ENCODE peak calls at places on chromosomes 16 and 17, in seven cellular contexts. Q is LoVo; N is transverse colon; T is COR-L47; A is stimulated activated CD4-positive, alpha-beta T cell treated with anti-CD3 and anti-CD28 coated beads, Interleukin-2, amount 100 ng/mL, for 24 hours; I is fibroblast of lung; M is T follicular helper cell. D is an unnamed sample.

GRCh38 chr16:2090819-2091721 is 43.3 kb downstream of the TSC2 start:
- DNase-seq in Q (peak), N (peak), T (no peak), A (peak), I (peak), M (peak), D (peak)

GRCh38 chr16:16093625-16094332 is 129.5 kb downstream of the ABCC6 start:
- DNase-seq in Q (no peak), N (no peak), T (no peak), A (no peak), I (no peak), M (no peak), D (no peak)

GRCh38 chr17:29959658-29960337 is 18.4 kb downstream of the EFCAB5 start:
- DNase-seq in Q (no peak), N (no peak), T (no peak), A (no peak), I (peak), M (no peak), D (no peak)

GRCh38 chr17:28760987-28761562 is 17.3 kb downstream of the TRAF4 start:
- DNase-seq in Q (no peak), N (peak), T (peak), A (no peak), I (peak), M (no peak), D (peak)

GRCh38 chr17:1399679-1400512 is at the start of gene YWHAE:
- DNase-seq in Q (peak), N (peak), T (peak), A (peak), I (peak), M (peak), D (peak)

GRCh38 chr16:11916524-11917285 is 949 bp upstream of the GSPT1 start:
- DNase-seq in Q (peak), N (peak), T (no peak), A (no peak), I (peak), M (no peak), D (peak)

GRCh38 chr17:40345161-40346034 is 19.1 kb downstream of the GJD3 start:
- DNase-seq in Q (peak), N (peak), T (peak), A (peak), I (peak), M (no peak), D (peak)

GRCh38 chr17:44547625-44548297 is 9.5 kb upstream of the FZD2 start:
- DNase-seq in Q (no peak), N (peak), T (no peak), A (no peak), I (no peak), M (no peak), D (no peak)

GRCh38 chr16:82924075-82924854 is 297.5 kb downstream of the CDH13 start:
- DNase-seq in Q (peak), N (peak), T (no peak), A (no peak), I (peak), M (no peak), D (no peak)

GRCh38 chr17:69812240-69812837 is 262.7 kb upstream of the KCNJ16 start:
- DNase-seq in Q (no peak), N (no peak), T (no peak), A (no peak), I (peak), M (no peak), D (no peak)

GRCh38 chr16:77722315-77723107 is at the start of gene NUDT7:
- DNase-seq in Q (peak), N (peak), T (peak), A (peak), I (peak), M (peak), D (peak)

GRCh38 chr17:66951605-66951953 is 12.9 kb upstream of the CACNG4 start:
- DNase-seq in Q (peak), N (no peak), T (no peak), A (no peak), I (no peak), M (no peak), D (peak)

GRCh38 chr17:47935961-47936360 is 5.4 kb upstream of the PNPO start:
- DNase-seq in Q (peak), N (no peak), T (no peak), A (no peak), I (peak), M (no peak), D (peak)

GRCh38 chr16:48117217-48118105 is 38.3 kb downstream of the ABCC12 start:
- DNase-seq in Q (no peak), N (peak), T (peak), A (peak), I (no peak), M (peak), D (peak)

GRCh38 chr17:50630524-50631194 is 4.0 kb upstream of the ABCC3 start:
- DNase-seq in Q (peak), N (peak), T (peak), A (peak), I (no peak), M (peak), D (peak)

GRCh38 chr16:85750827-85751641 is at the start of gene C16orf74:
- DNase-seq in Q (peak), N (peak), T (no peak), A (peak), I (peak), M (no peak), D (peak)

D was measured in PC-9.